ENCODE peak calls at places on chromosomes 1 and 21, in six cellular contexts. E is cardiac fibroblast, D is IMR-90, Z is mucosa of descending colon, S is fibroblast of lung, U is NB4. I is an unnamed sample.

GRCh38 chr1:30929135-30929889 is 20.8 kb upstream of the SDC3 start:
- DNase-seq in E (peak), D (peak), Z (no peak), S (peak), U (peak), I (no peak)

GRCh38 chr1:60562715-60563114 is 489.1 kb upstream of the C1orf87 start:
- DNase-seq in E (peak), D (no peak), Z (no peak), S (peak), U (no peak), I (no peak)

GRCh38 chr1:67635055-67635809 is 49.8 kb upstream of the GADD45A start:
- DNase-seq in E (no peak), D (no peak), Z (no peak), S (no peak), U (peak), I (no peak)

GRCh38 chr1:210907406-210907805 is 226.5 kb downstream of the KCNH1 start:
- DNase-seq in E (no peak), D (no peak), Z (no peak), S (no peak), U (no peak), I (no peak)

GRCh38 chr1:29621826-29622435 is 385.6 kb downstream of the PTPRU start:
- DNase-seq in E (no peak), D (no peak), Z (no peak), S (peak), U (no peak), I (no peak)

GRCh38 chr1:203996126-203996525 is 76.8 kb upstream of the SOX13 start:
- DNase-seq in E (peak), D (no peak), Z (no peak), S (no peak), U (no peak), I (no peak)

GRCh38 chr1:55214214-55214902 is 806 bp downstream of the USP24 start:
- DNase-seq in E (no peak), D (no peak), Z (peak), S (peak), U (peak), I (no peak)

GRCh38 chr1:44108971-44109370 is 9.7 kb upstream of the KLF17 start:
- DNase-seq in E (no peak), D (no peak), Z (no peak), S (no peak), U (no peak), I (no peak)

GRCh38 chr1:8903410-8903809 is 24.9 kb upstream of the ENO1 start:
- DNase-seq in E (peak), D (no peak), Z (no peak), S (peak), U (peak), I (no peak)

GRCh38 chr1:21573971-21574458 is 64.8 kb downstream of the ALPL start:
- DNase-seq in E (peak), D (peak), Z (peak), S (peak), U (peak), I (peak)

GRCh38 chr1:150841626-150842025 is 33.6 kb upstream of the CTSK start:
- DNase-seq in E (no peak), D (no peak), Z (no peak), S (no peak), U (no peak), I (no peak)

GRCh38 chr1:30512253-30512921 is 211.0 kb downstream of the MATN1 start:
- DNase-seq in E (no peak), D (no peak), Z (no peak), S (peak), U (no peak), I (no peak)

GRCh38 chr1:75614455-75615379 is 3.8 kb upstream of the SLC44A5 start:
- DNase-seq in E (peak), D (peak), Z (no peak), S (peak), U (no peak), I (peak)

GRCh38 chr1:165116732-165117131 is 239.8 kb downstream of the LMX1A start:
- DNase-seq in E (peak), D (peak), Z (no peak), S (peak), U (no peak), I (peak)

GRCh38 chr1:178470411-178470960 is 26.3 kb downstream of the CLEC20A start:
- DNase-seq in E (no peak), D (no peak), Z (no peak), S (no peak), U (no peak), I (no peak)

GRCh38 chr1:119781434-119782210 is 12.9 kb upstream of the HMGCS2 start:
- DNase-seq in E (no peak), D (no peak), Z (no peak), S (no peak), U (no peak), I (no peak)

GRCh38 chr1:119778359-119778758 is 9.7 kb upstream of the HMGCS2 start:
- DNase-seq in E (no peak), D (no peak), Z (no peak), S (no peak), U (no peak), I (no peak)

GRCh38 chr1:119778886-119779560 is 10.3 kb upstream of the HMGCS2 start:
- DNase-seq in E (no peak), D (no peak), Z (no peak), S (no peak), U (no peak), I (no peak)

GRCh38 chr1:119782541-119783338 is 14.0 kb upstream of the HMGCS2 start:
- DNase-seq in E (no peak), D (no peak), Z (no peak), S (no peak), U (peak), I (no peak)

DNA sequence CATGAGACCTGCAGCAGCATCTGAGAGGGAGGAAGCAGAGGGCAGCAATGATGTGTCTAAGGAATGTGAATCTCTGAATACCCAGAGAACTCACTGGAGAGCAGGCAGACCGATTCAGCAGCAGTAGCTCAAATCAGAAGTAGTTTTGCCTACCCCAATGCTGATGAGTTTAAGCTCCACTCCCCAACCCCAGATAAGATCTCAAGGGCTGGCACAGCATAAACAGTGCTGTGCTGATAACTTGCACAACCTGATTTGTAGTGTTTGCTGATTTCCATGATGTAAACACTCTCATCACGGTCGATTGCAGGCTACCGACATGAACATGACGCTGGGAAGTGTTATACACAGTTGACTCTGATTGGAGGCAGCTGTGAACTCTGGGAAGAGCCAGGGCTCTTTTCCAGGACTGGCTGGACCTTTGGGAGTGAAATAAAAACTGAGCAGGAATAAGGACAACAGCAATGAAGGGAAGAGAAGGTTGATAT is 11.2 kb upstream of the HMGCS2 start:
- DNase-seq in E (peak), D (peak), Z (no peak), S (no peak), U (no peak), I (no peak)
- H3K4me3 ChIP-seq in E (no peak), D (peak), Z (no peak), S (no peak), U (no peak), I (no peak)

GRCh38 chr21:42009018-42009830 is 936 bp downstream of the ZBTB21 start:
- DNase-seq in E (peak), D (peak), Z (peak), S (peak), U (peak), I (peak)

GRCh38 chr21:42012763-42013329 is 2.7 kb upstream of the ZBTB21 start:
- DNase-seq in E (no peak), D (no peak), Z (no peak), S (no peak), U (no peak), I (no peak)

GRCh38 chr21:42012344-42012743 is 2.2 kb upstream of the ZBTB21 start:
- DNase-seq in E (no peak), D (no peak), Z (no peak), S (no peak), U (no peak), I (no peak)

GRCh38 chr21:42009831-42010506 is at the start of gene ZBTB21:
- DNase-seq in E (peak), D (peak), Z (peak), S (peak), U (peak), I (peak)

GRCh38 chr21:42010507-42011493 is 640 bp upstream of the ZBTB21 start:
- DNase-seq in E (no peak), D (no peak), Z (peak), S (peak), U (peak), I (no peak)
- TF ChIP-seq CTCF in E (no peak), D (peak), Z (no peak), S (no peak), U (no peak), I (no peak)

DNA sequence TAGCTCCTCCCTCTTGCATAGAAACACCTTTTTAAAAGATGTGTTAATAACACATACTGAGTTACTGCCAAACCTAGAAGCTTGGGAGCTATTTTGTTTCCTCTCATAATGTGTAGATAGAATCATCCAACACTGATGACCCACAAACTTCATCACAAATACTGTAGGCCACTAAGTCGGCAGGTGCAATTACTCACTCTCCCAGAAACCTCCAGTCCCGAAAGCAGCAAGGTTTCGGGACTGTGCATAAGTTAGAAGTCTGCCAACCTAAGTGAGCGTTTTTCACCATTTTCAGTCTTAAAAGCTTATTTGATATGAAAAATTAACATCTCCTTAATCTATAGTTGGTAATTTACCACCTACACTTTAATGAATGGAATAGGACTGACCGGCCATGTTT is 32.0 kb downstream of the C1orf198 start:
- DNase-seq in E (no peak), D (no peak), Z (no peak), S (no peak), U (no peak), I (no peak)
- H3K4me3 ChIP-seq in E (no peak), D (no peak), Z (no peak), S (no peak), U (no peak), I (no peak)

GRCh38 chr21:31874817-31875216 is 2.0 kb downstream of the HUNK start:
- DNase-seq in E (no peak), D (no peak), Z (peak), S (no peak), U (no peak), I (no peak)

GRCh38 chr21:31873275-31873695 is 465 bp downstream of the HUNK start:
- DNase-seq in E (no peak), D (no peak), Z (peak), S (no peak), U (peak), I (no peak)

GRCh38 chr21:31873696-31874599 is 1.1 kb downstream of the HUNK start:
- DNase-seq in E (no peak), D (peak), Z (peak), S (peak), U (peak), I (no peak)

GRCh38 chr21:31872072-31872451 is 758 bp upstream of the HUNK start:
- DNase-seq in E (no peak), D (no peak), Z (no peak), S (no peak), U (no peak), I (no peak)

GRCh38 chr21:31872452-31873274 is at the start of gene HUNK:
- DNase-seq in E (peak), D (peak), Z (peak), S (peak), U (peak), I (no peak)
- TF ChIP-seq CTCF in E (no peak), D (peak), Z (no peak), S (no peak), U (no peak), I (no peak)